ENCODE peak calls at places on chromosomes 5 and 9, in four cellular contexts. H is activated T-helper 1 cell treated with anti-CD3 and anti-CD28 coated beads, Interleukin-12 subunit alpha, Interleukin-12 subunit beta, Interleukin-2, Interleukin-4 antibody, amounts not matched to agents 30 ng/mL and 10 ng/mL and 1 ng/mL, durations not matched to agents 14 hours and 24 hours and 36 hours; L is H4; J is A549. Y is an unnamed sample.

GRCh38 chr9:35470894-35471293 is 19.0 kb upstream of the RUSC2 start:
- DNase-seq in L (no peak), J (no peak), H (no peak), Y (no peak)

GRCh38 chr5:33299621-33300208 is 141.1 kb upstream of the TARS1 start:
- DNase-seq in J (peak; percentile 2), L (peak; percentile 73), H (no peak), Y (no peak)

GRCh38 chr9:19788614-19789271 is at the start of gene SLC24A2:
- DNase-seq in H (no peak), L (no peak), J (no peak), Y (no peak)

GRCh38 chr9:133845659-133845947 is 107.5 kb upstream of the SARDH start:
- DNase-seq in J (no peak), H (no peak), L (no peak), Y (no peak)

GRCh38 chr9:30120654-30121053 is 2263.8 kb upstream of the ACO1 start:
- DNase-seq in L (no peak), H (no peak), J (no peak), Y (no peak)

GRCh38 chr9:88535932-88536324 is 950 bp downstream of the NXNL2 start:
- DNase-seq in L (no peak), J (no peak), H (no peak), Y (no peak)

GRCh38 chr5:10567781-10568321 is 4.0 kb downstream of the ANKRD33B start:
- DNase-seq in H (no peak), L (no peak), J (no peak), Y (no peak)

GRCh38 chr9:1462626-1463308 is 412.6 kb downstream of the DMRT2 start:
- DNase-seq in L (no peak), H (no peak), J (no peak), Y (no peak)

GRCh38 chr5:571791-572190 is 40.3 kb upstream of the CEP72 start:
- DNase-seq in H (no peak), L (no peak), J (no peak), Y (no peak)

GRCh38 chr5:58891072-58891970 is 308.4 kb downstream of the RAB3C start:
- DNase-seq in H (peak; percentile 30), J (peak; percentile 95), L (peak; percentile 62), Y (peak; percentile 57)

GRCh38 chr9:36999728-37000333 is 34.2 kb downstream of the PAX5 start:
- DNase-seq in H (no peak), L (peak; percentile 3), J (no peak), Y (no peak)

GRCh38 chr9:120109242-120109641 is 470.7 kb downstream of the CDK5RAP2 start:
- DNase-seq in H (no peak), L (no peak), J (peak; percentile 44), Y (peak; percentile 42)

GRCh38 chr5:152063004-152063403 is 138.4 kb upstream of the GLRA1 start:
- DNase-seq in H (no peak), L (no peak), J (no peak), Y (no peak)